ENCODE peak calls at places on chromosome 4, in seven cellular contexts. C is CD4-positive, alpha-beta memory T cell; B is Peyer's patch; A is cardiac muscle cell; M is stomach; Y is body of pancreas; I is dorsolateral prefrontal cortex. G is an unnamed sample. For H3K27me3, the result is how much of the 10 kb centered on the place peaks cover.

GRCh38 chr4:34105311-34105710 is 2139.0 kb downstream of the ARAP2 start:
- DNase-seq in I (no peak), A (no peak), C (no peak), Y (no peak), M (no peak), B (no peak), G (no peak)

GRCh38 chr4:121164291-121164690 is at the start of gene TNIP3:
- DNase-seq in B (no peak), M (no peak), I (no peak), A (no peak), Y (no peak), C (no peak), G (no peak)

GRCh38 chr4:140130677-140131076 is 23.3 kb downstream of the MAML3 start:
- DNase-seq in I (no peak), M (no peak), B (no peak), A (no peak), C (no peak), Y (no peak), G (no peak)

GRCh38 chr4:184007891-184008290 is 102.8 kb downstream of the STOX2 start:
- DNase-seq in Y (no peak), C (no peak), I (no peak), M (no peak), B (no peak), A (no peak), G (no peak)

GRCh38 chr4:71026086-71026485 is 32.6 kb downstream of the DCK start:
- DNase-seq in I (no peak), Y (no peak), B (no peak), A (peak), C (no peak), M (no peak), G (no peak)

GRCh38 chr4:27218013-27218412 is 357.4 kb downstream of the STIM2 start:
- DNase-seq in I (no peak), C (no peak), A (no peak), Y (no peak), B (no peak), M (no peak), G (no peak)

GRCh38 chr4:52260507-52261302 is 209.6 kb downstream of the SPATA18 start:
- DNase-seq in C (no peak), B (no peak), M (no peak), Y (no peak), I (no peak), A (no peak), G (no peak)

GRCh38 chr4:28259951-28260350 is 1399.3 kb downstream of the STIM2 start:
- DNase-seq in I (no peak), M (no peak), B (no peak), Y (no peak), A (no peak), C (no peak), G (no peak)

GRCh38 chr4:2066011-2066551 is 7.0 kb downstream of the NAT8L start:
- DNase-seq in C (no peak), I (peak), Y (no peak), B (no peak), A (no peak), M (no peak), G (peak)

GRCh38 chr4:94399721-94400120 is 52.0 kb upstream of the PDLIM5 start:
- DNase-seq in C (no peak), Y (no peak), I (no peak), B (no peak), A (peak), M (no peak), G (no peak)

GRCh38 chr4:20426028-20426427 is 174.3 kb downstream of the SLIT2 start:
- DNase-seq in I (no peak), C (no peak), B (no peak), M (no peak), Y (no peak), A (no peak), G (no peak)

GRCh38 chr4:153383131-153383530 is 38.6 kb downstream of the MND1 start:
- DNase-seq in Y (no peak), I (no peak), B (no peak), C (no peak), A (no peak), M (no peak), G (no peak)

GRCh38 chr4:162011039-162011438 is 152.8 kb downstream of the FSTL5 start:
- DNase-seq in C (no peak), Y (no peak), A (no peak), B (no peak), M (no peak), I (no peak), G (no peak)

GRCh38 chr4:132240094-132240493 is 909.0 kb upstream of the PCDH10 start:
- DNase-seq in Y (no peak), B (no peak), A (no peak), I (no peak), M (no peak), C (no peak), G (no peak)

GRCh38 chr4:7041246-7041645 is 1.9 kb upstream of the TADA2B start:
- DNase-seq in A (no peak), I (no peak), B (no peak), C (no peak), M (no peak), Y (no peak), G (no peak)

GRCh38 chr4:7041851-7042696 is 1.1 kb upstream of the TADA2B start:
- DNase-seq in A (no peak), B (peak), I (no peak), C (no peak), Y (peak), M (peak), G (peak)

GRCh38 chr4:7043521-7044414 is 596 bp downstream of the TADA2B start:
- DNase-seq in A (peak), B (peak), C (peak), I (no peak), M (peak), Y (peak), G (no peak)

GRCh38 chr4:7042697-7043464 is at the start of gene TADA2B:
- DNase-seq in Y (peak), B (peak), C (peak), A (peak), I (peak), M (peak), G (peak)

GRCh38 chr4:7040760-7041159 is 2.4 kb upstream of the TADA2B start:
- DNase-seq in I (no peak), M (no peak), B (no peak), A (no peak), C (no peak), Y (no peak), G (no peak)
- H3K27me3 ChIP-seq in I (under half), M (under half), B (under half), A (under half), C (under half), Y (under half), G (under half)

DNA sequence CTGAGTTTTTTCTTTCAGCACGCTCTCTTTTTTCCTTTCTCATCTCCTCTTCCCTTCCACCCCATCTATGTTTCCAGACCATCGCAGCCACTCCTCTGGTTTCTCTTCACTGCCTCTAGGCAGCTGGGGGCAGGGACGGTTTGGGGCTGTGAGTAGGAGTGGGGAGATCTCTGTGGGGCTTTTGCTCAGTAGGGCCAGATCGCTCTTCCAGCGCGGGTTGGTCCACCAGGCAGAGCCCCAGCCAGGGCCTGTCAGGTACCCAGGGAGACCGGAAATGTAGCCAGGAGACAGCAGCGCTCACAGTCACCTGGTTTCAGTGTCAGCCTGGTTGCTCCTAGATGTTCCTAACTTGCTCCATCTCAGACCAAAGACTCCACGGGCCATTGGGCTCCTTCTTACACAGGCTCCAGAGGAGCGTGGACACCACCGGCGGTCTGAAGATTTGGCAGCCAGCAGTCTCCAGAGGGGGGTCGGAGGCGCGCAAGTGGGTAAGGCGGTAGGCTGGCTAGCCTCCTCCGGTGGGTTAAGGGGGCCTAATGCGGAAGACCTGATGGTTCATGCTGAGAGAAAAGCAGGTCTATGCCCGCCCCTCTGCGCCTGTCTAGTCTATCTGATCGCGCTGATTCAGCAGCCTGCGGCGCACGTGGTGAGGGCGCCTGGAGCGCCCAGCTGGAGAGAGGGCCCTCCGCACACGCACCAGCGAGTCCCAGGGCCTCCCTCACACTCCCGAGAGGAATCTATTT is 1.8 kb downstream of the FGF5 start:
- DNase-seq in M (no peak), Y (no peak), C (no peak), B (no peak), I (no peak), A (peak), G (no peak)
- H3K27me3 ChIP-seq in M (half or more), Y (under half), C (under half), B (under half), I (under half), A (half or more), G (half or more)

GRCh38 chr4:186726440-186727148 is 2.9 kb upstream of the FAT1 start:
- DNase-seq in M (peak), A (peak), C (no peak), Y (peak), B (peak), I (peak), G (peak)
- H3K27me3 ChIP-seq in M (under half), A (under half), C (under half), Y (under half), B (under half), I (under half), G (under half)

DNA sequence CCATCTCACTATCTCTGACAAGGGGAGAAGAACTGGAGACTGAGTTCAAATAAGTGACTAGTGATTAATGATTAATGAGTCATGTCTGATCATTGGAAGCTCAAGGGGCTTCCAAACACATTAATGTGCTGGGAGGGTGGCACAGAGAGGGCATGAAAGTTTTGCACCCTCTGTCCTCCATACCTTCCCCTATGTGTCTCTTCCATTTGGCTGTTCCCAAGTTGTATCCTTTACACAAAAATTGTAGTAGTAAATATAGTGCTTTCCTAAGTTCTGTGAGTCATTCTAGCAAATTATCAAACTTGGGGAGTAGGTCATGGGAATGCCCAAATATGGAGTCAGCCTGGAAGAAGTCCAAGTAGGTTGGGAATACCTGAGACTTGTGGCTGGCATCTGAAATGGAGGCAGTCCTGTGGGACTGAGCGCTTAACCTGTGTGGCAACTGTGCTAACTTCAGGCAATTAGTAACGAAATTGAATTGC is 4.1 kb upstream of the FAM200B start:
- DNase-seq in Y (peak), I (no peak), A (no peak), C (no peak), B (peak), M (peak), G (no peak)
- H3K27me3 ChIP-seq in Y (under half), I (under half), A (under half), C (under half), B (under half), M (under half), G (under half)

GRCh38 chr4:182454440-182455013 is 211.3 kb downstream of the TENM3 start:
- DNase-seq in A (no peak), M (no peak), C (no peak), Y (no peak), I (no peak), B (no peak), G (no peak)
- H3K27me3 ChIP-seq in A (under half), M (under half), C (under half), Y (under half), I (under half), B (under half), G (under half)

GRCh38 chr4:13538427-13538973 is 5.8 kb downstream of the NKX3-2 start:
- DNase-seq in C (no peak), Y (no peak), I (no peak), M (no peak), B (no peak), A (no peak), G (no peak)

GRCh38 chr4:13536607-13537006 is 7.7 kb downstream of the NKX3-2 start:
- DNase-seq in C (no peak), B (no peak), I (no peak), A (no peak), Y (no peak), M (no peak), G (no peak)

GRCh38 chr4:13537011-13537831 is 7.1 kb downstream of the NKX3-2 start:
- DNase-seq in I (no peak), M (no peak), B (no peak), A (no peak), Y (no peak), C (no peak), G (no peak)

GRCh38 chr4:13539047-13539720 is 5.1 kb downstream of the NKX3-2 start:
- DNase-seq in B (no peak), Y (no peak), A (no peak), I (no peak), M (no peak), C (no peak), G (no peak)

DNA sequence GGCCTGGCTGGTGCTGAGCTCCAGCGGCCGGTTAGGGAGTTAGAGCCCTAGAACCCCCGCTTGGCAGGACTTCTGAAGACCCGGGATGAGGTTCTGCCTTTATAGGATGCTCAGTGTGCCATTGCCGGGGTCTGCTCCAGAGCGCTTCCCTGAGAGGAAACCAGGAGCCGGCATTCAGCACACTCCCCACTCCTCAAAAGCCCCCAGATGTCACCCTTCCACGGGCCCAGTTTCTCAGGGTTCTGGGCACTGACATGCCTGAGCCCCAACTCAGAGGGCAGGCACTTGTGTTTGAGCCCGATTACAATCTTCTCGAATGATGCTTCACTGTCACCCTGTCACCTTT is 6.5 kb downstream of the NKX3-2 start:
- DNase-seq in Y (no peak), A (no peak), C (no peak), I (no peak), B (no peak), M (no peak), G (no peak)
- H3K27me3 ChIP-seq in Y (under half), A (half or more), C (half or more), I (half or more), B (under half), M (half or more), G (half or more)

GRCh38 chr4:8583655-8584025 is 3.4 kb downstream of the GPR78 start:
- DNase-seq in Y (no peak), B (no peak), M (no peak), C (no peak), A (no peak), I (no peak), G (no peak)
- H3K27me3 ChIP-seq in Y (under half), B (under half), M (half or more), C (under half), A (half or more), I (under half), G (half or more)

GRCh38 chr4:8688041-8688907 is 95.7 kb downstream of the CPZ start:
- DNase-seq in I (no peak), Y (no peak), C (no peak), B (no peak), A (peak), M (no peak), G (no peak)

GRCh38 chr4:8690811-8691775 is 98.5 kb downstream of the CPZ start:
- DNase-seq in C (no peak), A (no peak), B (peak), Y (peak), M (peak), I (no peak), G (peak)

GRCh38 chr4:8689741-8690140 is 97.2 kb downstream of the CPZ start:
- DNase-seq in Y (no peak), I (no peak), A (no peak), C (no peak), M (no peak), B (no peak), G (peak)

GRCh38 chr4:8688908-8689445 is 96.4 kb downstream of the CPZ start:
- DNase-seq in A (no peak), M (no peak), B (no peak), Y (no peak), C (no peak), I (no peak), G (no peak)

DNA sequence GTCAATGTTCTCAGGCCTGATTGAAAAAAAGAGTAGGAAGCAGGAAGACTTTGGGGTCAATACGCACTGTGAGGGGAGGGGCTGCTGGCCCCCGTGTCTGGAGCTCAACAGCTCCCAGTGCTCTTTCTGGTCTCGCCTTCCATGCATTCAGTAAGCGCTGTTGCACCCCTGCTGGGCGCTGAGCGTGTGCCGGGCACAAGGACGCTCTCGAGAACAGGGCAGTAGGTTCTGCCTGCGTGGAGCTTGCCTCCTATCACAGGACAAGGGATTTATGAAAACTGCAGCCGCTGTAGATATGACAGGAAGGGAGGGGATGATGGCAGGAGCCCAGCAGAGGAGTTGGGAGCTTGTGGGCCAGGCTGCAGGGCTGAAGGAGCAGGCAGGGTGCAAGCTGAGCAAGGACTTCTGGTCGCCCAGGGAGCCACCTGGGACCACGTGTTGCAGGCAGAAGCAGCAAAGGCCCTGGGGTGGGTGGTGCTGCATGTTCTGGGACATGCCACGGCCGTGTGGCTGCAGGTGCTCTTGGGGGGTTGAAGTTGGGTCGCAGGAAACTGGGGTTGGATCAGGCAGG is 97.7 kb downstream of the CPZ start:
- DNase-seq in A (no peak), C (no peak), Y (no peak), I (no peak), M (no peak), B (peak), G (peak)
- H3K27me3 ChIP-seq in A (half or more), C (under half), Y (under half), I (under half), M (under half), B (under half), G (half or more)